ENCODE peak calls at places on chromosomes 5 and 9, in four cellular contexts. E is transverse colon; T is CD8-positive, alpha-beta T cell; H is HFFc6. Q is an unnamed sample.

GRCh38 chr9:116658265-116658664 is 28.8 kb upstream of the TRIM32 start:
- DNase-seq in E (no peak), T (no peak), H (no peak), Q (no peak)

GRCh38 chr5:106640511-106640910 is 1030.2 kb downstream of the EFNA5 start:
- DNase-seq in H (no peak), T (no peak), E (no peak), Q (no peak)

GRCh38 chr5:12662545-12663314 is 758.5 kb upstream of the CTNND2 start:
- DNase-seq in T (no peak), H (no peak), E (no peak), Q (no peak)

GRCh38 chr5:113034182-113034773 is 57.7 kb downstream of the DCP2 start:
- DNase-seq in T (no peak), H (peak), E (no peak), Q (peak)

GRCh38 chr5:103523319-103523718 is 39.3 kb downstream of the NUDT12 start:
- DNase-seq in E (peak), T (no peak), H (no peak), Q (no peak)

GRCh38 chr5:151319334-151319733 is 15.8 kb upstream of the SLC36A3 start:
- DNase-seq in E (peak), T (peak), H (peak), Q (peak)

GRCh38 chr9:82540175-82540574 is 522.8 kb downstream of the RASEF start:
- DNase-seq in E (no peak), T (no peak), H (no peak), Q (no peak)

GRCh38 chr9:128702949-128703615 is 779 bp downstream of the PKN3 start:
- DNase-seq in T (no peak), E (no peak), H (no peak), Q (no peak)

GRCh38 chr5:168713051-168713450 is 133.9 kb upstream of the PANK3 start:
- DNase-seq in T (no peak), E (no peak), H (no peak), Q (no peak)

GRCh38 chr9:105656131-105656921 is 5.9 kb upstream of the TAL2 start:
- DNase-seq in H (no peak), E (peak), T (no peak), Q (peak)

GRCh38 chr5:177430146-177430951 is 3.9 kb downstream of the GRK6 start:
- DNase-seq in H (no peak), E (peak), T (no peak), Q (no peak)